ENCODE peak calls at places on chromosomes 13 and 19, in ten cellular contexts. One of them, this sample, is unnamed.

GRCh38 chr19:51224163-51224641 is 678 bp upstream of the CD33 start:
- DNase-seq in IMR-90: no peak
- DNase-seq in fibroblast of pulmonary artery: no peak
- DNase-seq in activated B cell treated with CpG ODN at 0.5 μM for 24 hours: no peak
- DNase-seq in heart right ventricle: no peak
- DNase-seq in CD8-positive, alpha-beta T cell: no peak
- DNase-seq in coronary artery: no peak
- DNase-seq in adrenal gland: no peak
- DNase-seq in mesothelial cell of epicardium: no peak
- DNase-seq in cardiac fibroblast: no peak
- DNase-seq in this sample: no peak

GRCh38 chr19:38617764-38618589 is at the start of gene MAP4K1:
- DNase-seq in IMR-90: no peak
- DNase-seq in fibroblast of pulmonary artery: no peak
- DNase-seq in activated B cell treated with CpG ODN at 0.5 μM for 24 hours: peak
- DNase-seq in heart right ventricle: peak
- DNase-seq in CD8-positive, alpha-beta T cell: peak
- DNase-seq in coronary artery: no peak
- DNase-seq in adrenal gland: no peak
- DNase-seq in mesothelial cell of epicardium: no peak
- DNase-seq in cardiac fibroblast: no peak
- DNase-seq in this sample: peak

GRCh38 chr13:114152285-114152645 is 19.8 kb upstream of the RASA3 start:
- DNase-seq in IMR-90: no peak
- DNase-seq in fibroblast of pulmonary artery: no peak
- DNase-seq in activated B cell treated with CpG ODN at 0.5 μM for 24 hours: no peak
- DNase-seq in heart right ventricle: no peak
- DNase-seq in CD8-positive, alpha-beta T cell: no peak
- DNase-seq in coronary artery: no peak
- DNase-seq in adrenal gland: no peak
- DNase-seq in mesothelial cell of epicardium: no peak
- DNase-seq in cardiac fibroblast: no peak
- DNase-seq in this sample: no peak

GRCh38 chr19:4375164-4375619 is 25.2 kb downstream of the SH3GL1 start:
- DNase-seq in IMR-90: no peak
- DNase-seq in fibroblast of pulmonary artery: no peak
- DNase-seq in activated B cell treated with CpG ODN at 0.5 μM for 24 hours: no peak
- DNase-seq in heart right ventricle: no peak
- DNase-seq in CD8-positive, alpha-beta T cell: no peak
- DNase-seq in coronary artery: no peak
- DNase-seq in adrenal gland: peak
- DNase-seq in mesothelial cell of epicardium: peak
- DNase-seq in cardiac fibroblast: no peak
- DNase-seq in this sample: no peak

GRCh38 chr13:112958127-112958989 is 10.7 kb upstream of the MCF2L start:
- DNase-seq in IMR-90: no peak
- DNase-seq in fibroblast of pulmonary artery: no peak
- DNase-seq in activated B cell treated with CpG ODN at 0.5 μM for 24 hours: no peak
- DNase-seq in heart right ventricle: no peak
- DNase-seq in CD8-positive, alpha-beta T cell: no peak
- DNase-seq in coronary artery: no peak
- DNase-seq in adrenal gland: no peak
- DNase-seq in mesothelial cell of epicardium: no peak
- DNase-seq in cardiac fibroblast: no peak
- DNase-seq in this sample: no peak

GRCh38 chr13:91045351-91046034 is 302.0 kb upstream of the MIR17HG start:
- DNase-seq in IMR-90: no peak
- DNase-seq in fibroblast of pulmonary artery: peak
- DNase-seq in activated B cell treated with CpG ODN at 0.5 μM for 24 hours: no peak
- DNase-seq in heart right ventricle: no peak
- DNase-seq in CD8-positive, alpha-beta T cell: no peak
- DNase-seq in coronary artery: no peak
- DNase-seq in adrenal gland: no peak
- DNase-seq in mesothelial cell of epicardium: no peak
- DNase-seq in cardiac fibroblast: peak
- DNase-seq in this sample: no peak

GRCh38 chr19:56223481-56223880 is 21.4 kb downstream of the ZSCAN5C start:
- DNase-seq in IMR-90: no peak
- DNase-seq in fibroblast of pulmonary artery: no peak
- DNase-seq in activated B cell treated with CpG ODN at 0.5 μM for 24 hours: no peak
- DNase-seq in heart right ventricle: no peak
- DNase-seq in CD8-positive, alpha-beta T cell: no peak
- DNase-seq in coronary artery: no peak
- DNase-seq in adrenal gland: no peak
- DNase-seq in mesothelial cell of epicardium: no peak
- DNase-seq in cardiac fibroblast: no peak
- DNase-seq in this sample: no peak

GRCh38 chr13:41693434-41693833 is 236.1 kb downstream of the RGCC start:
- DNase-seq in IMR-90: no peak
- DNase-seq in fibroblast of pulmonary artery: no peak
- DNase-seq in activated B cell treated with CpG ODN at 0.5 μM for 24 hours: no peak
- DNase-seq in heart right ventricle: no peak
- DNase-seq in CD8-positive, alpha-beta T cell: no peak
- DNase-seq in coronary artery: no peak
- DNase-seq in adrenal gland: no peak
- DNase-seq in mesothelial cell of epicardium: no peak
- DNase-seq in cardiac fibroblast: no peak
- DNase-seq in this sample: no peak

GRCh38 chr13:29436291-29436690 is 159.2 kb downstream of the SLC7A1 start:
- DNase-seq in IMR-90: peak
- DNase-seq in fibroblast of pulmonary artery: peak
- DNase-seq in activated B cell treated with CpG ODN at 0.5 μM for 24 hours: no peak
- DNase-seq in heart right ventricle: no peak
- DNase-seq in CD8-positive, alpha-beta T cell: no peak
- DNase-seq in coronary artery: no peak
- DNase-seq in adrenal gland: no peak
- DNase-seq in mesothelial cell of epicardium: no peak
- DNase-seq in cardiac fibroblast: peak
- DNase-seq in this sample: no peak

GRCh38 chr13:111304041-111304544 is 16.3 kb upstream of the TEX29 start:
- DNase-seq in IMR-90: no peak
- DNase-seq in fibroblast of pulmonary artery: no peak
- DNase-seq in activated B cell treated with CpG ODN at 0.5 μM for 24 hours: no peak
- DNase-seq in heart right ventricle: no peak
- DNase-seq in CD8-positive, alpha-beta T cell: no peak
- DNase-seq in coronary artery: no peak
- DNase-seq in adrenal gland: no peak
- DNase-seq in mesothelial cell of epicardium: no peak
- DNase-seq in cardiac fibroblast: no peak
- DNase-seq in this sample: no peak

GRCh38 chr19:41995959-41996797 is 2.1 kb upstream of the ATP1A3 start:
- DNase-seq in IMR-90: no peak
- DNase-seq in fibroblast of pulmonary artery: no peak
- DNase-seq in activated B cell treated with CpG ODN at 0.5 μM for 24 hours: no peak
- DNase-seq in heart right ventricle: no peak
- DNase-seq in CD8-positive, alpha-beta T cell: no peak
- DNase-seq in coronary artery: no peak
- DNase-seq in adrenal gland: no peak
- DNase-seq in mesothelial cell of epicardium: no peak
- DNase-seq in cardiac fibroblast: no peak
- DNase-seq in this sample: no peak

GRCh38 chr19:2055871-2056809 is 5.1 kb upstream of the MKNK2 start:
- DNase-seq in IMR-90: peak
- DNase-seq in fibroblast of pulmonary artery: peak
- DNase-seq in activated B cell treated with CpG ODN at 0.5 μM for 24 hours: no peak
- DNase-seq in heart right ventricle: peak
- DNase-seq in CD8-positive, alpha-beta T cell: no peak
- DNase-seq in coronary artery: no peak
- DNase-seq in adrenal gland: no peak
- DNase-seq in mesothelial cell of epicardium: no peak
- DNase-seq in cardiac fibroblast: peak
- DNase-seq in this sample: no peak

DNA sequence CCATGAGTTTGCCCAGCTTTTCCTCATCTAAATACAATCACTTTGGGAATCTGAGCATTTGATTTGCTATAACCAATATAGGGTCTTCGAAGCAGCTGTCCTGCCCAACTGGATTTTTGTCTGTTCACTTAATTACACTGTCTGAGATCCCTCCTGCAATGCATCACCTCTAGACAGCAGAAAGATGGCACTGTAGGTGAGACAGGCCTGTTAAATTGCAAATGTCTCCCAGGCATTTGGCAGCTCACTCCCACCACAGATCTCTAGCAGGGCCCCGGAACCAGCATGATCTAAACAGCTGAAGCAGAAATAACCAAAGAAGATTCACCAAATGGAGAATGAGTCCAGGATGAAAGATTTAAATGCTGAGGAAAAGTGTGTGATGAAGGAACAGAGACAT is 41.9 kb upstream of the SERPINE3 start:
- DNase-seq in IMR-90: no peak
- DNase-seq in fibroblast of pulmonary artery: no peak
- DNase-seq in activated B cell treated with CpG ODN at 0.5 μM for 24 hours: no peak
- DNase-seq in heart right ventricle: no peak
- DNase-seq in CD8-positive, alpha-beta T cell: no peak
- DNase-seq in coronary artery: no peak
- DNase-seq in adrenal gland: no peak
- DNase-seq in mesothelial cell of epicardium: no peak
- DNase-seq in cardiac fibroblast: no peak
- DNase-seq in this sample: no peak
- TF ChIP-seq CTCF in IMR-90: no peak
- TF ChIP-seq CTCF in fibroblast of pulmonary artery: no peak
- TF ChIP-seq CTCF in activated B cell treated with CpG ODN at 0.5 μM for 24 hours: no peak
- TF ChIP-seq CTCF in heart right ventricle: no peak
- TF ChIP-seq CTCF in CD8-positive, alpha-beta T cell: no peak
- TF ChIP-seq CTCF in coronary artery: no peak
- TF ChIP-seq CTCF in adrenal gland: no peak
- TF ChIP-seq CTCF in mesothelial cell of epicardium: no peak
- TF ChIP-seq CTCF in cardiac fibroblast: no peak
- TF ChIP-seq CTCF in this sample: no peak

GRCh38 chr13:104321756-104322155 is 1255.5 kb upstream of the SLC10A2 start:
- DNase-seq in IMR-90: no peak
- DNase-seq in fibroblast of pulmonary artery: no peak
- DNase-seq in activated B cell treated with CpG ODN at 0.5 μM for 24 hours: no peak
- DNase-seq in heart right ventricle: no peak
- DNase-seq in CD8-positive, alpha-beta T cell: no peak
- DNase-seq in coronary artery: no peak
- DNase-seq in adrenal gland: no peak
- DNase-seq in mesothelial cell of epicardium: no peak
- DNase-seq in cardiac fibroblast: no peak
- DNase-seq in this sample: no peak

GRCh38 chr13:104314926-104315535 is 1248.8 kb upstream of the SLC10A2 start:
- DNase-seq in IMR-90: peak
- DNase-seq in fibroblast of pulmonary artery: no peak
- DNase-seq in activated B cell treated with CpG ODN at 0.5 μM for 24 hours: no peak
- DNase-seq in heart right ventricle: no peak
- DNase-seq in CD8-positive, alpha-beta T cell: no peak
- DNase-seq in coronary artery: no peak
- DNase-seq in adrenal gland: no peak
- DNase-seq in mesothelial cell of epicardium: no peak
- DNase-seq in cardiac fibroblast: no peak
- DNase-seq in this sample: no peak

GRCh38 chr13:104315606-104316005 is 1249.4 kb upstream of the SLC10A2 start:
- DNase-seq in IMR-90: peak
- DNase-seq in fibroblast of pulmonary artery: peak
- DNase-seq in activated B cell treated with CpG ODN at 0.5 μM for 24 hours: no peak
- DNase-seq in heart right ventricle: no peak
- DNase-seq in CD8-positive, alpha-beta T cell: no peak
- DNase-seq in coronary artery: no peak
- DNase-seq in adrenal gland: no peak
- DNase-seq in mesothelial cell of epicardium: no peak
- DNase-seq in cardiac fibroblast: peak
- DNase-seq in this sample: no peak

GRCh38 chr13:104318121-104318520 is 1251.9 kb upstream of the SLC10A2 start:
- DNase-seq in IMR-90: peak
- DNase-seq in fibroblast of pulmonary artery: peak
- DNase-seq in activated B cell treated with CpG ODN at 0.5 μM for 24 hours: no peak
- DNase-seq in heart right ventricle: no peak
- DNase-seq in CD8-positive, alpha-beta T cell: no peak
- DNase-seq in coronary artery: no peak
- DNase-seq in adrenal gland: no peak
- DNase-seq in mesothelial cell of epicardium: no peak
- DNase-seq in cardiac fibroblast: peak
- DNase-seq in this sample: no peak

DNA sequence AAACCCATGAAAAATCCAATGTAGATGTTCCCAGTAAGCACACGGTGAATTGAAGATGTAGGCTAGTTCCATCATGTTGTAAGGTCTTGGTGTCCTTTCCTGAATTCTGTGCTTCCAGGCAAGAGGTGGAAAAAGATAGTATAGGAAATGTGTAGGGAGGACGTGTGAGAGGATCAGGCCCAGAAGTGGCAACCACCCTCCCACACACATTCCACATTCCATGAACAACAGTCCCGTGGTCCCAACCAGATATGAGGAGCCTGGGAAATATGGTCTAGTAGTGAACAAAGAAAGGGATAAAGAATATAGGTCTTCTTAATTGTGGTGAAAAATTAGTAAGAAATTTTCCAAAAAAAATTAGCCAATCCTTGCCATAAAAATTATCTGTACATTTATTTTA is 1254.2 kb upstream of the SLC10A2 start:
- DNase-seq in IMR-90: peak
- DNase-seq in fibroblast of pulmonary artery: peak
- DNase-seq in activated B cell treated with CpG ODN at 0.5 μM for 24 hours: no peak
- DNase-seq in heart right ventricle: no peak
- DNase-seq in CD8-positive, alpha-beta T cell: no peak
- DNase-seq in coronary artery: no peak
- DNase-seq in adrenal gland: no peak
- DNase-seq in mesothelial cell of epicardium: no peak
- DNase-seq in cardiac fibroblast: peak
- DNase-seq in this sample: no peak
- TF ChIP-seq CTCF in IMR-90: no peak
- TF ChIP-seq CTCF in fibroblast of pulmonary artery: no peak
- TF ChIP-seq CTCF in activated B cell treated with CpG ODN at 0.5 μM for 24 hours: no peak
- TF ChIP-seq CTCF in heart right ventricle: no peak
- TF ChIP-seq CTCF in CD8-positive, alpha-beta T cell: no peak
- TF ChIP-seq CTCF in coronary artery: no peak
- TF ChIP-seq CTCF in adrenal gland: no peak
- TF ChIP-seq CTCF in mesothelial cell of epicardium: no peak
- TF ChIP-seq CTCF in cardiac fibroblast: no peak
- TF ChIP-seq CTCF in this sample: no peak

DNA sequence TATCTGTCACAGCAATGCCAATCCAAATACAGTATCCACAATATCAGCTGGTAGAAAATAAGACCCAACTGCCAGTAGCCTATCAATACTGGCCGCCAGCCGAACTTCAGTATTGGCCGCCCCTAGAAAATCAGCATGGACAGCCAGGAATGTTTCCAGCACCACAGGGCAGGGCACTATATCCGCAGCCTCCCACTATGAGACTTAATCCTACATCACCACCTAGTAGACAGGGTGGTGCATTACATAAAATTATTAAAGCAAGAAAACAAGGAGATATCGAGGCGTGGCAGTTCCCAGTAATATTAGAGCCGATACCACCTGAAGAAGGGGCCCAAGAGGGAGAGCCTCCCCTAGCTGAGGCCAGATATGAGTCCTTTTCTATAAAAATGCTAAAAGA is 111.3 kb downstream of the ZNF486 start:
- DNase-seq in IMR-90: no peak
- DNase-seq in fibroblast of pulmonary artery: no peak
- DNase-seq in activated B cell treated with CpG ODN at 0.5 μM for 24 hours: no peak
- DNase-seq in heart right ventricle: no peak
- DNase-seq in CD8-positive, alpha-beta T cell: no peak
- DNase-seq in coronary artery: no peak
- DNase-seq in adrenal gland: peak
- DNase-seq in mesothelial cell of epicardium: no peak
- DNase-seq in cardiac fibroblast: no peak
- DNase-seq in this sample: no peak
- TF ChIP-seq CTCF in IMR-90: no peak
- TF ChIP-seq CTCF in fibroblast of pulmonary artery: no peak
- TF ChIP-seq CTCF in activated B cell treated with CpG ODN at 0.5 μM for 24 hours: no peak
- TF ChIP-seq CTCF in heart right ventricle: no peak
- TF ChIP-seq CTCF in CD8-positive, alpha-beta T cell: no peak
- TF ChIP-seq CTCF in coronary artery: peak
- TF ChIP-seq CTCF in adrenal gland: peak
- TF ChIP-seq CTCF in mesothelial cell of epicardium: peak
- TF ChIP-seq CTCF in cardiac fibroblast: peak
- TF ChIP-seq CTCF in this sample: no peak

GRCh38 chr13:38866649-38867048 is 124.0 kb downstream of the STOML3 start:
- DNase-seq in IMR-90: no peak
- DNase-seq in fibroblast of pulmonary artery: no peak
- DNase-seq in activated B cell treated with CpG ODN at 0.5 μM for 24 hours: no peak
- DNase-seq in heart right ventricle: no peak
- DNase-seq in CD8-positive, alpha-beta T cell: no peak
- DNase-seq in coronary artery: no peak
- DNase-seq in adrenal gland: no peak
- DNase-seq in mesothelial cell of epicardium: no peak
- DNase-seq in cardiac fibroblast: no peak
- DNase-seq in this sample: no peak
- TF ChIP-seq CTCF in IMR-90: no peak
- TF ChIP-seq CTCF in fibroblast of pulmonary artery: no peak
- TF ChIP-seq CTCF in activated B cell treated with CpG ODN at 0.5 μM for 24 hours: no peak
- TF ChIP-seq CTCF in heart right ventricle: no peak
- TF ChIP-seq CTCF in CD8-positive, alpha-beta T cell: no peak
- TF ChIP-seq CTCF in coronary artery: no peak
- TF ChIP-seq CTCF in adrenal gland: no peak
- TF ChIP-seq CTCF in mesothelial cell of epicardium: no peak
- TF ChIP-seq CTCF in cardiac fibroblast: no peak
- TF ChIP-seq CTCF in this sample: no peak

This sample was measured in natural killer cell.